ENCODE peak calls at places on chromosomes 11 and 22, in five cellular contexts. L is H9, F is pancreas, W is AG04450, G is nephron progenitor cell. C is an unnamed sample.

GRCh38 chr11:13970986-13971385 is 8.5 kb downstream of the SPON1 start:
- DNase-seq in W (no peak), F (no peak), L (peak), G (no peak), C (no peak)

GRCh38 chr22:45102896-45103420 is 60.8 kb upstream of the NUP50 start:
- DNase-seq in W (no peak), F (no peak), G (no peak), L (no peak), C (no peak)

GRCh38 chr11:89163686-89164085 is 14.0 kb upstream of the TYR start:
- DNase-seq in F (no peak), L (no peak), G (no peak), W (no peak), C (no peak)

GRCh38 chr22:45485271-45485670 is 17.4 kb upstream of the FBLN1 start:
- DNase-seq in L (no peak), G (no peak), W (no peak), F (no peak), C (no peak)

GRCh38 chr11:73376803-73377629 is 817 bp downstream of the RELT start:
- DNase-seq in F (peak), L (no peak), G (peak), W (no peak), C (peak)

GRCh38 chr22:50298266-50298637 is 9.2 kb downstream of the PLXNB2 start:
- DNase-seq in L (no peak), W (no peak), F (no peak), G (no peak), C (no peak)

GRCh38 chr11:72436667-72437066 is 2.3 kb upstream of the CLPB start:
- DNase-seq in L (no peak), W (no peak), G (no peak), F (no peak), C (no peak)

GRCh38 chr11:64263021-64263946 is 12.0 kb downstream of the PLCB3 start:
- DNase-seq in F (peak), L (peak), G (peak), W (no peak), C (no peak)

GRCh38 chr11:94132152-94132558 is 3.5 kb downstream of the PANX1 start:
- DNase-seq in G (no peak), L (no peak), W (peak), F (no peak), C (no peak)

GRCh38 chr11:45470151-45471001 is 184.2 kb upstream of the SYT13 start:
- DNase-seq in F (no peak), W (no peak), G (no peak), L (no peak), C (no peak)

GRCh38 chr11:70503201-70503877 is 105.0 kb downstream of the CTTN start:
- DNase-seq in G (no peak), W (no peak), F (peak), L (no peak), C (no peak)

GRCh38 chr22:23068832-23069385 is 1.4 kb upstream of the GNAZ start:
- DNase-seq in W (no peak), L (peak), G (no peak), F (peak), C (no peak)

GRCh38 chr22:47593911-47594311 is 831.5 kb downstream of the TBC1D22A start:
- DNase-seq in W (no peak), L (no peak), F (no peak), G (no peak), C (no peak)

GRCh38 chr11:68832476-68833176 is 9.1 kb downstream of the CPT1A start:
- DNase-seq in F (no peak), L (no peak), W (no peak), G (no peak), C (no peak)

GRCh38 chr11:122703541-122704272 is 48.2 kb downstream of the UBASH3B start:
- DNase-seq in L (no peak), G (no peak), F (no peak), W (no peak), C (no peak)

GRCh38 chr22:46068908-46069481 is 81.3 kb upstream of the PPARA start:
- DNase-seq in W (no peak), G (no peak), F (peak), L (no peak), C (no peak)

GRCh38 chr11:1569251-1569780 is 2.8 kb downstream of the DUSP8 start:
- DNase-seq in F (no peak), W (no peak), G (no peak), L (no peak), C (no peak)

GRCh38 chr11:92846542-92847125 is 122.8 kb upstream of the MTNR1B start:
- DNase-seq in L (no peak), W (no peak), G (no peak), F (no peak), C (no peak)

GRCh38 chr11:65352783-65353182 is 1.8 kb upstream of the TIGD3 start:
- DNase-seq in L (no peak), F (no peak), W (no peak), G (no peak), C (no peak)

GRCh38 chr11:60334005-60334620 is 7.1 kb downstream of the MS4A6E start:
- DNase-seq in W (no peak), G (peak), F (no peak), L (peak), C (peak)

GRCh38 chr22:46062971-46063631 is 86.1 kb upstream of the WNT7B start:
- DNase-seq in W (no peak), F (peak), G (no peak), L (no peak), C (no peak)

GRCh38 chr11:67563354-67564114 is 20.1 kb upstream of the GSTP1 start:
- DNase-seq in L (no peak), G (no peak), F (no peak), W (peak), C (no peak)

GRCh38 chr11:91792779-91793262 is 431.8 kb upstream of the FAT3 start:
- DNase-seq in W (no peak), F (no peak), L (no peak), G (no peak), C (no peak)

GRCh38 chr11:67437082-67437821 is at the start of gene PTPRCAP:
- DNase-seq in W (no peak), F (peak), L (no peak), G (no peak), C (no peak)

GRCh38 chr22:31296258-31296657 is 4.0 kb upstream of the PIK3IP1 start:
- DNase-seq in F (no peak), G (no peak), W (no peak), L (no peak), C (no peak)

GRCh38 chr11:35111171-35112055 is 27.6 kb upstream of the CD44 start:
- DNase-seq in L (no peak), F (no peak), G (no peak), W (peak), C (no peak)

GRCh38 chr22:17501679-17502285 is 61.5 kb upstream of the SLC25A18 start:
- DNase-seq in F (no peak), G (no peak), L (no peak), W (peak), C (peak)

GRCh38 chr11:11524436-11525038 is 97.3 kb downstream of the GALNT18 start:
- DNase-seq in G (no peak), W (no peak), F (no peak), L (no peak), C (no peak)

GRCh38 chr11:32982626-32983025 is 33.1 kb upstream of the DEPDC7 start:
- DNase-seq in W (no peak), G (no peak), L (no peak), F (no peak), C (no peak)

GRCh38 chr11:116219171-116219635 is 553.6 kb downstream of the BUD13 start:
- DNase-seq in F (no peak), L (no peak), W (no peak), G (no peak), C (no peak)

GRCh38 chr11:116217441-116217840 is 555.3 kb downstream of the BUD13 start:
- DNase-seq in L (no peak), W (no peak), G (no peak), F (no peak), C (no peak)

GRCh38 chr11:116217006-116217405 is 555.8 kb downstream of the BUD13 start:
- DNase-seq in W (no peak), F (no peak), G (no peak), L (no peak), C (no peak)

GRCh38 chr11:116211166-116211565 is 561.6 kb downstream of the BUD13 start:
- DNase-seq in G (no peak), F (no peak), L (no peak), W (no peak), C (no peak)

DNA sequence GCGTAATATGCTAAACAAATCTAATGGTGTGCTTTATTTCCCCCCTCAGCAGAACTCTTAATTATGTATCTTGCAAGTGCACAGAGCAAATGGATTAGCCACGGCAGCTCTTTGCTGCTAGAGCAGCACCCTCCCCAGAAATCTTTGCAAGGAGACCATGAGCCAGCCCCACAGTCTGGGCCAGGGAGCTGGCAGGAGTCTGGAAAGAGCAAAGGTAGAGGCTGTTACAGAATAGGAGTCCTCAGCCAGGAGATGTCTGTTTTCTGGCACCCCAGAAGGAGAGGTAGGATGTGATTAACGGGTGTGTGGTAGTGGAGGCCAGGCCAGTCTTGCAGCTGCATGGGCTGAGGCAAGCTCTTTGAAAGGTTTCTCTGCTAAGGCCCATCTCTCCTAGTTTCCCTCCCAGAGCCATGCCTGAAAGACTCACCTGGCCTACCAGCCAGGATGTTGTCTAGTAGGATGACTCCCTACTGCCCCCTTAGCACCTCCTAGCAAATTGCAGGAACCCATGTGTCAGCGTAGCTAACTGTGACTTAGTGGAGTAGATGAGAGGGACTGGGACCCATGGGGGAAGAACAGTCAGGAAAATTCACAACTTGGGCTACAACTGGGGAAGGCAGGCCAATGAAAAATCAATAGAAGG is 557.2 kb downstream of the BUD13 start:
- DNase-seq in W (no peak), F (no peak), L (peak), G (no peak), C (no peak)
- TF ChIP-seq CTCF in W (no peak), F (no peak), L (peak), G (peak), C (peak)

GRCh38 chr11:129257512-129257911 is 65.4 kb upstream of the ARHGAP32 start:
- DNase-seq in G (no peak), W (no peak), L (no peak), F (no peak), C (no peak)
- TF ChIP-seq CTCF in G (no peak), W (no peak), L (no peak), F (no peak), C (no peak)

DNA sequence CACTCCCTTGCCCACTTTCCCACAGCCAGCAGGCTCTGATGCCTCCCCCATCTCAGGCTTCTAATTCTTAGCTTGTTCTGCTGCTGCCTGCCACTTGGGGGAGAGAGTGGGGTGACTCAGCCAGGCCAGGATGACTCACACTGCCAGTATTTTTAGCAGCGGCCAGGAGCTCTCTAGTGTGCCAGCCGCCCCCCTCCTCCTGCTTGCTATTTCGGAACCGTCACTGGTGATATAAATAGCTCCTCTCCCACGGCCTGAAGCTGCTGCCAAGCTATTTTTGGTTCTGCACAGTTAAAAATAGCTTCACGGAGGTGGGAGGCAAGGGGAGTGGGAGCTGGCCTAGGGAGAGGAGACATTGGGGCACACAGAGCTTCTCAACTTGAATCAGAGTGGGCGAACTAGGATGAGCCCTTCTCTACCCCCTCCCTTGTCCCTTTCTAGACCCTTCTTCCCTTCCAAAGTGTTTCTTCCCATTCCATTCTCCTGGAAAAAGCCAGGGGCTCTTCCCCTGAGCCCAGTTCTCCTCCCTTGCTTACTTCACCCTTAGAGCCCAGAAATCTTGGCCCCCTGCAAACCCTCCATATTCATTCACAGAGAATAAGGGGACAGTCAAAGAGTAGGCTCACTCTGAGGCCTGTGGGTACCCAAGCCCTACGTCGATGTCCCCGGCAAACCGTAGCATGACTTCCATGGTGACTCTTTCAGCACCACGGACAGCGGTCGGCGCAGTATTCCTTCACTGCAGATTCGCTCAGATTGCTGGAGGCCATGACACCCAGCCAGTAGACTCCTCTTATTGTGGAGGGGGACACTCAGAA is 2.5 kb upstream of the NPAS4 start:
- DNase-seq in G (peak), L (peak), W (peak), F (no peak), C (peak)
- TF ChIP-seq CTCF in G (no peak), L (peak), W (peak), F (no peak), C (no peak)

GRCh38 chr11:19646308-19646707 is 66.3 kb upstream of the NAV2 start:
- DNase-seq in G (no peak), W (no peak), L (no peak), F (no peak), C (no peak)

GRCh38 chr11:19644316-19644715 is 68.3 kb upstream of the NAV2 start:
- DNase-seq in G (no peak), L (no peak), W (no peak), F (no peak), C (no peak)

GRCh38 chr11:19650929-19651487 is 61.6 kb upstream of the NAV2 start:
- DNase-seq in W (no peak), F (no peak), L (no peak), G (no peak), C (no peak)

GRCh38 chr11:19648321-19648720 is 64.3 kb upstream of the NAV2 start:
- DNase-seq in F (no peak), G (no peak), L (no peak), W (no peak), C (no peak)

DNA sequence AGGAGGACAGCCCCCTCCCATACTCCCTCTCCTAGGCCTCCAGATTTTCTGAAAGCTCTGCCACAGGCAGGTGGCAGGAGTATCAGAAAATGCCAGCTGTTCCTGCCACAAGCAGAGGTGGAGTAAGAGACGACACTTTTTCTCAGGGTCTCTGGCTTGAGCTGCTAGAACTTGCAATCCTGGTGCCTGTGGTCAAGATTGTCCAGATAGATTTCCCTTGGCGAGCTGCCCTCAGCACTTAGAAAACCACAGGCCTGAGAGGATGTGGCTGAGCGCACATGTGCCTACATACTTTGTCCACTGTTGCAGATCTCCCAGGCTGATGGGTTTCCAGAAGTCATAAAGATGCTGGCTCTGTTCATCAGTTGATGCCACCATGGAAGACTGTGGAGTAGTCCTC is 65.7 kb upstream of the NAV2 start:
- DNase-seq in W (peak), L (no peak), F (no peak), G (no peak), C (no peak)
- TF ChIP-seq CTCF in W (no peak), L (no peak), F (no peak), G (no peak), C (no peak)

DNA sequence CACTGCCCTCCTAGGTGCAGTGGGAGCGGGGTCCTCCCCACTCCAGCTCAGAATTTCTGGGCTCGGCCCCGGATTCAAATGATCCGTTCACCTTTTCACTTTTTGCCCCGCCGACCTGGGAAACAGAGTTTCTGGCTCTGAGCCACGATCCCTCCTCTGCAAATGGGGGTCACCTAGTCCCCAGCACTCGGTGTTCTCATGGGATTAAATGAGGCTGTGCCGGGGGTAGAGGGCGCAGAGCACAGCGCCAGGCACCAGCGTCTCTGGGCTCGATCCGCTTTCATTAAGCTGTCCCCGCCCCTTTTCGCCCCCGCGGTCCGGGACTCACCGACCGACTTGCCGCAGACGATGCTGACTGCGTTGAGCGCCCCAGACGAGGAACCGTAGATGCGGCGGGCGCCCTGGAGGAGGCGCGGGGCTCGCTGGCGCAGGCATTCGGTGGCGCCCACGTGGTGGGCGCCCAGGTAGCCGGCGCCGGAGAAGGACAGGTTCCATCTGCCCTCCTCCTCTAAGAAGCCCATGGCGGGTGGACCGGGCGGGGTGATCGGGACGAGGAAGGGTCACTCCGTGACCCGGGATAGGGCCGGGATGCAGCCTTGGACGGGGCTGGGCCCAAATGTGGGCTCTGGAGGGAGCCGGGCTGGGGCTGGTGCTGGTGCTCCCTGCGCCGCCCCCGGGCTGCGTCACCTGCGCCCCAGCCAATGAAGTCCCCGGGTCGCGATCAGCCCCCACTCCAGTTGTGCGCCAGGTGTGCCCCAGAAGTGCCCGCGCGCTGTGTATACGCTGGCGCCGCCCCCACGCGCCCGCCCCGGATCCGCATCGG is at the start of gene PNPLA5:
- DNase-seq in F (no peak), W (no peak), L (peak), G (peak), C (no peak)
- TF ChIP-seq CTCF in F (no peak), W (no peak), L (peak), G (no peak), C (no peak)

DNA sequence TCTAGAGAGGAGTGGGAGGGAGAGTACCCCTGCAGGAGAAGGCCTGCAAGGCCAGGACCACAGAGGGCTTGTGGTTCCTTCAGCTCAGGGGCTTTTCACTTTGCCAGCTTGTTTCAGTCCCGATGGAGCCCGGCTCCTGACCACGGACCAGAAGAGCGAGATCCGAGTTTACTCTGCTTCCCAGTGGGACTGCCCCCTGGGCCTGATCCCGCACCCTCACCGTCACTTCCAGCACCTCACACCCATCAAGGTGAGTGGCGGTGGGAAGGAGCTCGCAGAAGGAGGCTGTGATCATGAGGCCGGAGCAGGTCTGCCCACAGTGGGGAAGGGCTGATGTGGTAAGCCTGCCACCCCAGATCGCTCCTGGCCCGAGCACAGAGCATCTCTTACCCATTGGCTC is 13.5 kb downstream of the ACP2 start:
- DNase-seq in W (no peak), G (no peak), L (no peak), F (peak), C (no peak)
- TF ChIP-seq CTCF in W (no peak), G (no peak), L (no peak), F (no peak), C (no peak)